ENCODE peak calls at places on chromosome 19, in six cellular contexts. Y is thoracic aorta, L is IMR-90, V is fibroblast of the aortic adventitia, Q is fibroblast of pulmonary artery, F is right atrium auricular region. M is an unnamed sample.

GRCh38 chr19:58395979-58396627 is 647 bp downstream of the RNF225 start:
- DNase-seq in Y (no peak), L (no peak), V (no peak), Q (no peak), F (no peak), M (no peak)

GRCh38 chr19:33055718-33056117 is 9.0 kb downstream of the RHPN2 start:
- DNase-seq in Y (no peak), L (peak; percentile 49), V (peak; percentile 92), Q (peak; percentile 80), F (no peak), M (no peak)

GRCh38 chr19:3163230-3163886 is 15.2 kb upstream of the S1PR4 start:
- DNase-seq in Y (no peak), L (peak; percentile 43), V (peak; percentile 61), Q (peak; percentile 69), F (no peak), M (no peak)

GRCh38 chr19:44841255-44841654 is 4.8 kb upstream of the NECTIN2 start:
- DNase-seq in Y (no peak), L (no peak), V (no peak), Q (no peak), F (no peak), M (no peak)

GRCh38 chr19:1399079-1399478 is 2.3 kb downstream of the GAMT start:
- DNase-seq in Y (no peak), L (no peak), V (no peak), Q (no peak), F (no peak), M (no peak)

GRCh38 chr19:7982103-7982502 is 23.3 kb downstream of the ELAVL1 start:
- DNase-seq in Y (no peak), L (no peak), V (no peak), Q (no peak), F (no peak), M (no peak)

GRCh38 chr19:52196256-52196967 is 6.6 kb downstream of the PPP2R1A start:
- DNase-seq in Y (no peak), L (peak; percentile 62), V (no peak), Q (no peak), F (no peak), M (no peak)

GRCh38 chr19:46785054-46785979 is 3.1 kb downstream of the SLC1A5 start:
- DNase-seq in Y (no peak), L (peak; percentile 38), V (peak; percentile 56), Q (no peak), F (no peak), M (no peak)

GRCh38 chr19:40400521-40400920 is 10.5 kb upstream of the HIPK4 start:
- DNase-seq in Y (no peak), L (no peak), V (peak; percentile 48), Q (no peak), F (no peak), M (no peak)

GRCh38 chr19:5558101-5558621 is 9.6 kb downstream of the TINCR start:
- DNase-seq in Y (no peak), L (no peak), V (no peak), Q (no peak), F (no peak), M (no peak)

GRCh38 chr19:31255174-31255862 is 93.9 kb downstream of the TSHZ3 start:
- DNase-seq in Y (no peak), L (no peak), V (no peak), Q (no peak), F (peak; percentile 28), M (no peak)

GRCh38 chr19:44113784-44114390 is 688 bp downstream of the ZNF225 start:
- DNase-seq in Y (no peak), L (peak; percentile 27), V (peak; percentile 46), Q (no peak), F (no peak), M (no peak)

GRCh38 chr19:46453661-46454060 is 17.7 kb downstream of the PNMA8A start:
- DNase-seq in Y (no peak), L (no peak), V (no peak), Q (no peak), F (no peak), M (no peak)

GRCh38 chr19:53076984-53077383 is 26.2 kb downstream of the ZNF160 start:
- DNase-seq in Y (no peak), L (peak; percentile 28), V (peak; percentile 9), Q (peak; percentile 61), F (peak; percentile 61), M (no peak)

GRCh38 chr19:33878136-33878535 is 81.5 kb downstream of the KCTD15 start:
- DNase-seq in Y (no peak), L (no peak), V (no peak), Q (no peak), F (no peak), M (no peak)

GRCh38 chr19:2385053-2385721 is 25.1 kb downstream of the TMPRSS9 start:
- DNase-seq in Y (no peak), L (peak; percentile 79), V (peak; percentile 63), Q (peak; percentile 55), F (no peak), M (no peak)

GRCh38 chr19:44850641-44851109 is 4.6 kb downstream of the NECTIN2 start:
- DNase-seq in Y (no peak), L (no peak), V (no peak), Q (no peak), F (no peak), M (no peak)

GRCh38 chr19:46571495-46571894 is 29.6 kb upstream of the CALM3 start:
- DNase-seq in Y (no peak), L (no peak), V (peak; percentile 11), Q (peak; percentile 28), F (peak; percentile 28), M (no peak)

GRCh38 chr19:34319785-34320184 is 45.2 kb upstream of the GPI start:
- DNase-seq in Y (peak; percentile 4), L (peak; percentile 80), V (no peak), Q (no peak), F (no peak), M (no peak)

GRCh38 chr19:10812902-10813404 is 23.1 kb downstream of the TMED1 start:
- DNase-seq in Y (peak; percentile 40), L (peak; percentile 97), V (peak; percentile 92), Q (peak; percentile 94), F (peak; percentile 71), M (no peak)

GRCh38 chr19:41774515-41774980 is 19.2 kb downstream of the CEACAM6 start:
- DNase-seq in Y (no peak), L (no peak), V (no peak), Q (no peak), F (no peak), M (no peak)

GRCh38 chr19:10580979-10581631 is 6.0 kb downstream of the AP1M2 start:
- DNase-seq in Y (peak; percentile 79), L (peak; percentile 90), V (peak; percentile 95), Q (peak; percentile 94), F (peak; percentile 94), M (peak; percentile 59)

DNA sequence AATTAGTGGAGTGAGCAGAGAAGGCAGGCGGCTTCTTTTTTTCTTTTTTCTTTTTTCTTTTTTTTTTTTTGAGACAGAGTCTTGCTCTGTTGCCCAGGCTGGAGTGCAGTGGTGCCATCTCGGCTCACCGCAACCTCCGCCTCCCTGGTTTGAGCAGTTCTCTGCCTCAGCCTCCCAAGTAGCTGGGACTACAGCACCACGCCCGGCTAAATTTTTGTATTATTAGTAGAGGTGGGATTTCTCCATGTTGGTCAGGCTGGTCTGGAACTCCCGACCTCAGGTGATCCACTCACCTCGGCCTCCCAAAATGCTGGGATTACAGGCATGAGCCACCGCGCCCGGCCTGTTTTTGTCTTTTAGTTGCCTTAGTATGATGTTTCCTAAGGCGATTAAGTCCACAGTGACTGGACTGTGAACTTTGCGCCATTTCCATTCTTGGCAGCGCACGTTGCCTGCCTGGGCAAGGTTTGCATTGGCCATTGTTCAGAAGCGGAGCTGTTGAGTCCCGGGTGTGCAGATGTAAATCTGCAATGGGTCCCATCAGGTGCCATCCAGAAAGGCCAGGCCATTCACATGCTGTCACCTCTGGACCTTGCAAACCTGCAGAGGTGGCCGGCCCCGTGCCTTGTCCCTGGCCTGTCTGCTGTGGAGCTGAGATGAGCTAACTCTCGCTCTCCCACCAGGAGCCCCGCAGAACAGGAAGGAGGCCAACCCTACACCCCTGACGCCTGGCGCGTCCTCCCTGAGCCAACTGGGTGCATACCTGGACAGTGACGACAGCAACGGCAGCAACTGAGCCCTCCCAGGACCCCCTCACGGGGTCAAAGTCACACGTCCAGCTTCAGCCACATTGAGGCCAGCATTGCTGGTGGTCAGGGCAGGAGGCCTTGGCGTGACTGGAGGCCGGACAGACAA is 10.9 kb upstream of the SHD start:
- DNase-seq in Y (no peak), L (no peak), V (no peak), Q (no peak), F (no peak), M (no peak)
- H3K4me3 ChIP-seq in Y (no peak overlapping the region), L (no peak overlapping the region), V (no peak overlapping the region), Q (no peak overlapping the region), F (no peak overlapping the region), M (no peak overlapping the region)

GRCh38 chr19:35844482-35845214 is 7.7 kb downstream of the NPHS1 start:
- DNase-seq in Y (no peak), L (no peak), V (no peak), Q (no peak), F (no peak), M (no peak)

GRCh38 chr19:35843676-35844481 is 8.4 kb downstream of the NPHS1 start:
- DNase-seq in Y (no peak), L (no peak), V (no peak), Q (no peak), F (no peak), M (no peak)

GRCh38 chr19:35847911-35848310 is 4.4 kb downstream of the NPHS1 start:
- DNase-seq in Y (no peak), L (no peak), V (no peak), Q (no peak), F (no peak), M (no peak)

GRCh38 chr19:35846038-35846668 is 6.2 kb downstream of the NPHS1 start:
- DNase-seq in Y (no peak), L (no peak), V (no peak), Q (no peak), F (no peak), M (no peak)

DNA sequence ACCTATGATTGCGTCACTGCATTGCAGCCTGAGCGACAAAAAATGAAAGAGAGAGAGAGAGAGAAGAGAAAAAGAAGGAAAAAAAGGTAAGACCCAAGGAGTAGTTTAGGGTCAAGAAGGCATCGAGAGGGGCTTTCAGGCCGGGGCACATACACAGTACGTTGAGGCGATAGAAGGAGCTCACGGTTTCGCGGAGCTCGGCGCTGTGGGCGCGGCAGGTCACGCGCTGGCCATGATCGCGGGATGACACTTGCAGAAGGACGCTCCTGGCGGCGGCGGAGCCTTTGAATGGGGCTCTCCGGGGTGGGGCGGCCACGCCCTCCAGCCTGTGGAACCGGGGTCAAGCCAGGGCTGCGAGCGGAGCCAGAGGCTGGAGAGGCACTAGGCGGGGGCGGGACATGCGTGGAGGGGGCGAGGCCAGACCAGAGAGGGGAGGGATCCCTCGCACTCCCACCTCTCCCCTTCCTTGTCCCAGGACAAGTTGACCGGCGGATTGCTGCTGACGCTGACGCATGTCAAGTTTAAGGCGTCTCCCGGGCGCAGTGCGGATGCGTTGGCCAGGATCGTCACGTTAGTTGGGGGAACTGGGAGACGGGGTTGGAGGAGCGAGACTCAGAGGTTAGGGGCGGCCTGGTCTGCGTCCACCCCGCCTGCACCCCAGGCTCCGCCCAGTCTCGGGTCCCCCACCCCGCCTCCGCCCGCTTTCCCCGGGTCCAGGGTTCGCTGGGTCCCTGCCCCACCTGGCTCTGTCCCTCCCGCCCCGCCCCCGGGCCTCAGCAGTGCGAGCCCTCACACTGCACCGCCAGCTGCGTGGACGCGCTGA is 6.9 kb downstream of the NPHS1 start:
- DNase-seq in Y (no peak), L (no peak), V (no peak), Q (no peak), F (no peak), M (no peak)
- H3K4me3 ChIP-seq in Y (peak overlapping the region; percentile 45), L (peak overlapping the region; percentile 18), V (no peak overlapping the region), Q (no peak overlapping the region), F (peak overlapping the region; percentile 9), M (no peak overlapping the region)

GRCh38 chr19:17026041-17026658 is 460 bp downstream of the CPAMD8 start:
- DNase-seq in Y (no peak), L (no peak), V (no peak), Q (no peak), F (no peak), M (no peak)
- H3K4me3 ChIP-seq in Y (peak overlapping the region; percentile 59), L (no peak overlapping the region), V (no peak overlapping the region), Q (no peak overlapping the region), F (peak overlapping the region; percentile 35), M (no peak overlapping the region)

GRCh38 chr19:19372656-19373416 is 32.6 kb upstream of the GATAD2A start:
- DNase-seq in Y (no peak), L (peak; percentile 45), V (peak; percentile 41), Q (peak; percentile 71), F (peak; percentile 73), M (peak; percentile 53)
- H3K4me3 ChIP-seq in Y (no peak overlapping the region), L (no peak overlapping the region), V (no peak overlapping the region), Q (no peak overlapping the region), F (no peak overlapping the region), M (peak overlapping the region; percentile 19)